ENCODE peak calls at places on chromosomes 12 and 14, in six cellular contexts. One of them, this sample, is unnamed.

GRCh38 chr12:65643595-65644386 is 180.5 kb upstream of the HMGA2 start:
- DNase-seq in nephron progenitor cell: no peak
- DNase-seq in spleen: no peak
- DNase-seq in fibroblast of the aortic adventitia: peak
- DNase-seq in foreskin fibroblast: peak
- DNase-seq in NB4: no peak
- DNase-seq in this sample: no peak

GRCh38 chr14:78090820-78091219 is 79.4 kb upstream of the NRXN3 start:
- DNase-seq in foreskin fibroblast: no peak
- DNase-seq in spleen: no peak
- DNase-seq in fibroblast of the aortic adventitia: no peak
- DNase-seq in NB4: no peak
- DNase-seq in nephron progenitor cell: no peak
- DNase-seq in this sample: no peak

GRCh38 chr14:99043258-99043615 is 228.8 kb downstream of the BCL11B start:
- DNase-seq in fibroblast of the aortic adventitia: no peak
- DNase-seq in nephron progenitor cell: no peak
- DNase-seq in spleen: no peak
- DNase-seq in foreskin fibroblast: no peak
- DNase-seq in NB4: no peak
- DNase-seq in this sample: no peak

GRCh38 chr14:30331030-30331429 is 227.9 kb upstream of the G2E3 start:
- DNase-seq in spleen: no peak
- DNase-seq in foreskin fibroblast: no peak
- DNase-seq in nephron progenitor cell: no peak
- DNase-seq in fibroblast of the aortic adventitia: no peak
- DNase-seq in NB4: no peak
- DNase-seq in this sample: no peak

GRCh38 chr12:131797588-131797934 is 30.6 kb upstream of the MMP17 start:
- DNase-seq in foreskin fibroblast: no peak
- DNase-seq in spleen: no peak
- DNase-seq in nephron progenitor cell: no peak
- DNase-seq in fibroblast of the aortic adventitia: no peak
- DNase-seq in NB4: no peak
- DNase-seq in this sample: no peak

GRCh38 chr12:77746108-77746507 is 84.6 kb upstream of the NAV3 start:
- DNase-seq in nephron progenitor cell: no peak
- DNase-seq in spleen: no peak
- DNase-seq in NB4: no peak
- DNase-seq in fibroblast of the aortic adventitia: peak
- DNase-seq in foreskin fibroblast: no peak
- DNase-seq in this sample: no peak

GRCh38 chr12:21451529-21451928 is 14.1 kb downstream of the PYROXD1 start:
- DNase-seq in nephron progenitor cell: no peak
- DNase-seq in NB4: no peak
- DNase-seq in spleen: no peak
- DNase-seq in fibroblast of the aortic adventitia: peak
- DNase-seq in foreskin fibroblast: no peak
- DNase-seq in this sample: no peak

GRCh38 chr12:87793134-87793533 is 236.1 kb downstream of the C12orf50 start:
- DNase-seq in foreskin fibroblast: peak
- DNase-seq in spleen: no peak
- DNase-seq in nephron progenitor cell: no peak
- DNase-seq in fibroblast of the aortic adventitia: peak
- DNase-seq in NB4: no peak
- DNase-seq in this sample: no peak

GRCh38 chr12:47838286-47838931 is 18.7 kb upstream of the HDAC7 start:
- DNase-seq in NB4: peak
- DNase-seq in foreskin fibroblast: peak
- DNase-seq in nephron progenitor cell: peak
- DNase-seq in fibroblast of the aortic adventitia: peak
- DNase-seq in spleen: no peak
- DNase-seq in this sample: peak

GRCh38 chr14:92511472-92512247 is 1.9 kb upstream of the RIN3 start:
- DNase-seq in foreskin fibroblast: peak
- DNase-seq in nephron progenitor cell: no peak
- DNase-seq in NB4: no peak
- DNase-seq in spleen: no peak
- DNase-seq in fibroblast of the aortic adventitia: peak
- DNase-seq in this sample: no peak

GRCh38 chr12:12294215-12295005 is 27.6 kb upstream of the LRP6 start:
- DNase-seq in spleen: no peak
- DNase-seq in nephron progenitor cell: peak
- DNase-seq in NB4: no peak
- DNase-seq in fibroblast of the aortic adventitia: peak
- DNase-seq in foreskin fibroblast: peak
- DNase-seq in this sample: no peak

GRCh38 chr12:120944645-120945217 is 33.6 kb upstream of the HNF1A start:
- DNase-seq in fibroblast of the aortic adventitia: peak
- DNase-seq in NB4: peak
- DNase-seq in spleen: peak
- DNase-seq in nephron progenitor cell: peak
- DNase-seq in foreskin fibroblast: peak
- DNase-seq in this sample: peak

GRCh38 chr14:20659813-20660395 is 18.4 kb upstream of the OR6S1 start:
- DNase-seq in foreskin fibroblast: no peak
- DNase-seq in fibroblast of the aortic adventitia: no peak
- DNase-seq in NB4: no peak
- DNase-seq in nephron progenitor cell: no peak
- DNase-seq in spleen: peak
- DNase-seq in this sample: no peak

GRCh38 chr14:94412671-94413638 is 24.6 kb upstream of the SERPINA1 start:
- DNase-seq in spleen: no peak
- DNase-seq in NB4: no peak
- DNase-seq in foreskin fibroblast: no peak
- DNase-seq in fibroblast of the aortic adventitia: peak
- DNase-seq in nephron progenitor cell: no peak
- DNase-seq in this sample: no peak

GRCh38 chr14:103022669-103023044 is 34.7 kb downstream of the CDC42BPB start:
- DNase-seq in fibroblast of the aortic adventitia: peak
- DNase-seq in spleen: peak
- DNase-seq in NB4: no peak
- DNase-seq in nephron progenitor cell: no peak
- DNase-seq in foreskin fibroblast: no peak
- DNase-seq in this sample: no peak

GRCh38 chr12:122945047-122945592 is 21.1 kb downstream of the ABCB9 start:
- DNase-seq in nephron progenitor cell: no peak
- DNase-seq in spleen: no peak
- DNase-seq in foreskin fibroblast: no peak
- DNase-seq in NB4: no peak
- DNase-seq in fibroblast of the aortic adventitia: no peak
- DNase-seq in this sample: no peak

GRCh38 chr12:52582971-52583456 is 9.4 kb upstream of the KRT74 start:
- DNase-seq in spleen: peak
- DNase-seq in fibroblast of the aortic adventitia: peak
- DNase-seq in nephron progenitor cell: peak
- DNase-seq in foreskin fibroblast: peak
- DNase-seq in NB4: peak
- DNase-seq in this sample: peak

GRCh38 chr12:45051490-45052105 is 699 bp upstream of the DBX2 start:
- DNase-seq in spleen: no peak
- DNase-seq in foreskin fibroblast: peak
- DNase-seq in fibroblast of the aortic adventitia: peak
- DNase-seq in nephron progenitor cell: no peak
- DNase-seq in NB4: no peak
- DNase-seq in this sample: no peak

GRCh38 chr12:105679982-105680381 is 349.5 kb downstream of the C12orf75 start:
- DNase-seq in foreskin fibroblast: no peak
- DNase-seq in spleen: no peak
- DNase-seq in NB4: no peak
- DNase-seq in fibroblast of the aortic adventitia: no peak
- DNase-seq in nephron progenitor cell: no peak
- DNase-seq in this sample: no peak

GRCh38 chr12:57459055-57459749 is 383 bp upstream of the GLI1 start:
- DNase-seq in fibroblast of the aortic adventitia: peak
- DNase-seq in NB4: peak
- DNase-seq in spleen: peak
- DNase-seq in foreskin fibroblast: peak
- DNase-seq in nephron progenitor cell: peak
- DNase-seq in this sample: peak
- TF ChIP-seq CTCF in fibroblast of the aortic adventitia: peak
- TF ChIP-seq CTCF in NB4: peak
- TF ChIP-seq CTCF in spleen: peak
- TF ChIP-seq CTCF in foreskin fibroblast: peak
- TF ChIP-seq CTCF in nephron progenitor cell: peak
- TF ChIP-seq CTCF in this sample: peak

GRCh38 chr14:89013098-89013504 is 188.7 kb downstream of the TTC8 start:
- DNase-seq in NB4: peak
- DNase-seq in foreskin fibroblast: peak
- DNase-seq in spleen: no peak
- DNase-seq in nephron progenitor cell: no peak
- DNase-seq in fibroblast of the aortic adventitia: peak
- DNase-seq in this sample: no peak

GRCh38 chr14:89017417-89017816 is 193.0 kb downstream of the TTC8 start:
- DNase-seq in foreskin fibroblast: no peak
- DNase-seq in NB4: no peak
- DNase-seq in fibroblast of the aortic adventitia: no peak
- DNase-seq in nephron progenitor cell: no peak
- DNase-seq in spleen: no peak
- DNase-seq in this sample: no peak

GRCh38 chr14:89014570-89014847 is 190.1 kb downstream of the TTC8 start:
- DNase-seq in NB4: peak
- DNase-seq in spleen: no peak
- DNase-seq in fibroblast of the aortic adventitia: no peak
- DNase-seq in foreskin fibroblast: no peak
- DNase-seq in nephron progenitor cell: no peak
- DNase-seq in this sample: no peak

GRCh38 chr14:89013698-89014569 is 189.5 kb downstream of the TTC8 start:
- DNase-seq in foreskin fibroblast: no peak
- DNase-seq in NB4: no peak
- DNase-seq in nephron progenitor cell: no peak
- DNase-seq in spleen: no peak
- DNase-seq in fibroblast of the aortic adventitia: no peak
- DNase-seq in this sample: no peak

DNA sequence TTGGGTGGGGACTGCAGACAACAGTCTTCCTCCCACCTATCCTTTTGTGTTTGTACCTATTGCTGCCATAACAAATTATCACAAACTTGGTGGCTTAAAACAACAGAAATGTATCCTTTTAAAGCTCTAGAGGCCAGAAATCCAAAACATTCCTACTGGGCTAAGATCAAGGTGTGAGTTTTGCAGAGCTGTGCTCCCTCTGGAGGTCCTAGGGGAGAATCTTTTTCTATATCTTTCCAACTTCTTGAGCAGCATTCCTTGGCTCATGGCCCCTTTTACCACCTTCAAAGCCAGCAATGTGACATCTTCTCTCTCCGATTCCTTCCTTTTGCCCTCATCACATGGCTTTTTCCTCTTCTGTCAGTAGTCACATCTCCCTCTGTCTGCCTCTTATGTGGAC is 190.6 kb downstream of the TTC8 start:
- DNase-seq in nephron progenitor cell: no peak
- DNase-seq in foreskin fibroblast: peak
- DNase-seq in NB4: no peak
- DNase-seq in fibroblast of the aortic adventitia: peak
- DNase-seq in spleen: no peak
- DNase-seq in this sample: no peak
- TF ChIP-seq CTCF in nephron progenitor cell: no peak
- TF ChIP-seq CTCF in foreskin fibroblast: peak
- TF ChIP-seq CTCF in NB4: no peak
- TF ChIP-seq CTCF in fibroblast of the aortic adventitia: peak
- TF ChIP-seq CTCF in spleen: no peak
- TF ChIP-seq CTCF in this sample: no peak

DNA sequence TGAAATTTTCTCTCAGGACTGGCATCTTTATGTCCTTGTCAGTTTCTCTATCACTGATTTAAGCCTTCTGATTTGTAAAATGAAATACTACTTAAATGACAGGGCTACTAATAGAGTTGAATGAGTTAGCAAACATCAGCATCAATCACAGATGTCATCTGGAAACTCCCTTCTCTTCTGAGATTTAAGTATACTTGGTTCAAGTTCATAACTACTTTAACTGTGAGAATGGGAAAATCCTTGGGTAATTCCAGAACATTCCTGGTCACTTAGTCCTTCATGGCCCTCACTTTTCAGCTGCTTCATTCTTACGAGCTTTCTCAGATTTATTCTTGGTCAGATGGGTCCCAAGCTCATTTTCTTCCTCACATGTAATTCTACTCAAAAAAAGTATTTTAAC is 1655.3 kb upstream of the FLRT2 start:
- DNase-seq in foreskin fibroblast: peak
- DNase-seq in spleen: no peak
- DNase-seq in NB4: no peak
- DNase-seq in nephron progenitor cell: no peak
- DNase-seq in fibroblast of the aortic adventitia: no peak
- DNase-seq in this sample: no peak
- TF ChIP-seq CTCF in foreskin fibroblast: no peak
- TF ChIP-seq CTCF in spleen: no peak
- TF ChIP-seq CTCF in NB4: no peak
- TF ChIP-seq CTCF in nephron progenitor cell: no peak
- TF ChIP-seq CTCF in fibroblast of the aortic adventitia: no peak
- TF ChIP-seq CTCF in this sample: no peak

GRCh38 chr12:2290091-2290490 is 237.3 kb downstream of the CACNA1C start:
- DNase-seq in foreskin fibroblast: no peak
- DNase-seq in fibroblast of the aortic adventitia: no peak
- DNase-seq in NB4: no peak
- DNase-seq in nephron progenitor cell: no peak
- DNase-seq in spleen: no peak
- DNase-seq in this sample: no peak

GRCh38 chr12:2292560-2292959 is 239.8 kb downstream of the CACNA1C start:
- DNase-seq in foreskin fibroblast: no peak
- DNase-seq in fibroblast of the aortic adventitia: no peak
- DNase-seq in NB4: no peak
- DNase-seq in nephron progenitor cell: no peak
- DNase-seq in spleen: no peak
- DNase-seq in this sample: no peak

GRCh38 chr12:2291947-2292346 is 239.2 kb downstream of the CACNA1C start:
- DNase-seq in foreskin fibroblast: no peak
- DNase-seq in NB4: no peak
- DNase-seq in fibroblast of the aortic adventitia: no peak
- DNase-seq in nephron progenitor cell: no peak
- DNase-seq in spleen: no peak
- DNase-seq in this sample: no peak

GRCh38 chr12:2290516-2291065 is 237.8 kb downstream of the CACNA1C start:
- DNase-seq in nephron progenitor cell: no peak
- DNase-seq in spleen: no peak
- DNase-seq in fibroblast of the aortic adventitia: no peak
- DNase-seq in foreskin fibroblast: no peak
- DNase-seq in NB4: no peak
- DNase-seq in this sample: no peak

DNA sequence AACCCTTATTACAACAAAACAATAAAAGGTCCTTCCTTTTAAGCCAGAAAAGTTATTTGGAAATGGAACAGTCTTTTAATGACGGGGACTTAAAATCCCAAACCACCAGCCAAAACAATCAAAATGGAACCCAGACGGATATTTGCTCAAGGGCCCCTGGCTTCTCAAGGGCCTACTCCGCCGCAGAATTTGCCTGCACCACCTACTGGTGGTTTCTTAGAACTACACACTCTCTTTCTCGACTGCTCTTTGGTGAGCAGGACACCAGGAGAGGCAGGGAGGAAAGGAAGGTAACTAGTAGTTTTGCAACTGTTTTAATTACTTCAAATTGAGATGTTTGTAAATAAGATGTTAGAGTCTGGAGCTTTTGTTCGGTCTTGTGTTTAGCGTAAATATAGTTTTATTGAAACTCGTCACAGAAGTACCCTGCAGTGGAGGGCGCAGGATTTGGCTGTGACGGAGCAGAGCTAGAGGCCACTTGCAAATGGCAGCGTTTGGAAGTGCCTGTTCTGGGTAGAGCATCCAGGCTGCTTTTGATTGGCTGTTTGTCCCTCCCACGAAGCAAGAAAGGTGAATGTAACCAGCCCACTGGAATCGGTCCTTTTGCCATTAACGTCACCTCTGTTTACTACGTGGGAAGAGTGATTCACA is 238.5 kb downstream of the CACNA1C start:
- DNase-seq in fibroblast of the aortic adventitia: no peak
- DNase-seq in nephron progenitor cell: peak
- DNase-seq in spleen: no peak
- DNase-seq in foreskin fibroblast: peak
- DNase-seq in NB4: peak
- DNase-seq in this sample: no peak
- TF ChIP-seq CTCF in fibroblast of the aortic adventitia: peak
- TF ChIP-seq CTCF in nephron progenitor cell: peak
- TF ChIP-seq CTCF in spleen: peak
- TF ChIP-seq CTCF in foreskin fibroblast: peak
- TF ChIP-seq CTCF in NB4: peak
- TF ChIP-seq CTCF in this sample: peak